ENCODE peak calls at places on chromosome X, in seven cellular contexts. T is fibroblast of the aortic adventitia; W is left ventricle myocardium inferior; Z is activated CD4-positive, CD25-positive, alpha-beta regulatory T cell treated with anti-CD3 and anti-CD28 coated beads, Interleukin-2, amount 50 U/mL, for 72 hours; Y is NCI-H1105; I is cardiac fibroblast; F is NCI-H2171 treated with DMSO at 0.1 percent for 48 hours. O is an unnamed sample.

GRCh38 chrX:1411331-1411730 is 19.4 kb upstream of the SLC25A6 start:
- DNase-seq in W (no peak), Y (no peak), I (no peak), F (no peak), T (no peak), Z (peak), O (no peak)

GRCh38 chrX:69072486-69073006 is 92.7 kb downstream of the PJA1 start:
- DNase-seq in I (no peak), T (no peak), Y (no peak), F (no peak), Z (no peak), W (no peak), O (no peak)

GRCh38 chrX:15529165-15529564 is 28.6 kb downstream of the BMX start:
- DNase-seq in I (no peak), Z (no peak), F (no peak), Y (no peak), W (no peak), T (no peak), O (no peak)

GRCh38 chrX:24874604-24875247 is 141.0 kb downstream of the ARX start:
- DNase-seq in Y (no peak), F (no peak), W (no peak), Z (no peak), I (no peak), T (no peak), O (no peak)

GRCh38 chrX:11626351-11626750 is 39.4 kb downstream of the ARHGAP6 start:
- DNase-seq in T (no peak), Z (no peak), W (no peak), F (no peak), Y (no peak), I (no peak), O (no peak)

GRCh38 chrX:22325091-22325490 is 52.4 kb downstream of the CBLL2 start:
- DNase-seq in F (no peak), W (no peak), T (peak), I (peak), Z (no peak), Y (no peak), O (no peak)

GRCh38 chrX:49995021-49995731 is 72.8 kb downstream of the CLCN5 start:
- DNase-seq in T (peak), Y (no peak), Z (no peak), I (peak), F (no peak), W (no peak), O (peak)

GRCh38 chrX:53684415-53685192 is 1.9 kb downstream of the HUWE1 start:
- DNase-seq in I (no peak), W (no peak), Z (peak), T (peak), Y (peak), F (peak), O (no peak)

GRCh38 chrX:94743478-94743877 is 1069.5 kb downstream of the FAM133A start:
- DNase-seq in Y (no peak), I (no peak), Z (no peak), T (no peak), F (no peak), W (no peak), O (no peak)

GRCh38 chrX:145552643-145553042 is 265.0 kb upstream of the SLITRK2 start:
- DNase-seq in W (no peak), Z (no peak), T (no peak), Y (no peak), I (no peak), F (no peak), O (no peak)

GRCh38 chrX:34147345-34147744 is 15.2 kb upstream of the FAM47A start:
- DNase-seq in Y (no peak), T (no peak), I (no peak), W (no peak), Z (no peak), F (no peak), O (no peak)

GRCh38 chrX:153989971-153990655 is 17.6 kb downstream of the TMEM187 start:
- DNase-seq in I (no peak), T (no peak), Z (no peak), Y (no peak), W (no peak), F (no peak), O (peak)

GRCh38 chrX:115561605-115562491 is 874 bp downstream of the PLS3 start:
- DNase-seq in Y (peak), T (peak), Z (no peak), I (peak), W (peak), F (no peak), O (peak)

GRCh38 chrX:7515681-7516413 is 327.1 kb upstream of the VCX start:
- DNase-seq in I (peak), Y (no peak), T (no peak), W (no peak), F (no peak), Z (no peak), O (no peak)

GRCh38 chrX:138995458-138995857 is 283.9 kb upstream of the FGF13 start:
- DNase-seq in T (no peak), Y (no peak), I (no peak), F (no peak), Z (no peak), W (no peak), O (no peak)

GRCh38 chrX:31931225-31931624 is 859.4 kb upstream of the FTHL17 start:
- DNase-seq in W (no peak), Y (no peak), F (no peak), T (no peak), Z (no peak), I (peak), O (peak)

GRCh38 chrX:132532955-132533354 is 44.1 kb upstream of the MBNL3 start:
- DNase-seq in W (no peak), I (peak), Y (no peak), Z (no peak), T (peak), F (no peak), O (no peak)

GRCh38 chrX:41347186-41347585 is 13.2 kb downstream of the DDX3X start:
- DNase-seq in F (no peak), I (no peak), Z (no peak), Y (no peak), T (no peak), W (no peak), O (no peak)

GRCh38 chrX:104854188-104854587 is 288.2 kb downstream of the IL1RAPL2 start:
- DNase-seq in W (no peak), Z (no peak), I (no peak), Y (no peak), F (no peak), T (no peak), O (no peak)

GRCh38 chrX:11239230-11239629 is 54.0 kb upstream of the AMELX start:
- DNase-seq in I (peak), Y (no peak), F (no peak), Z (no peak), T (peak), W (no peak), O (peak)

GRCh38 chrX:102154218-102154860 is 1.4 kb downstream of the BEX5 start:
- DNase-seq in W (no peak), Y (peak), F (peak), T (no peak), I (no peak), Z (no peak), O (no peak)

O was measured in osteoblast.